ENCODE peak calls at places on chromosomes 7 and 10, in four cellular contexts. One of them, this sample, is unnamed.

GRCh38 chr7:112272921-112273561 is 66.5 kb downstream of the ZNF277 start:
- ATAC-seq in heart right ventricle: no peak
- ATAC-seq in T-cell: no peak
- ATAC-seq in left lung: peak
- ATAC-seq in this sample: no peak

GRCh38 chr7:39700932-39701331 is 77.6 kb downstream of the RALA start:
- ATAC-seq in heart right ventricle: no peak
- ATAC-seq in T-cell: no peak
- ATAC-seq in left lung: peak
- ATAC-seq in this sample: no peak

GRCh38 chr7:76280408-76280807 is 22.1 kb upstream of the HSPB1 start:
- ATAC-seq in heart right ventricle: no peak
- ATAC-seq in T-cell: no peak
- ATAC-seq in left lung: peak
- ATAC-seq in this sample: no peak

GRCh38 chr7:90594791-90595317 is 1.3 kb upstream of the CDK14 start:
- ATAC-seq in heart right ventricle: peak
- ATAC-seq in T-cell: no peak
- ATAC-seq in left lung: peak
- ATAC-seq in this sample: peak

GRCh38 chr7:147423875-147424274 is 1166.7 kb upstream of the C7orf33 start:
- ATAC-seq in heart right ventricle: no peak
- ATAC-seq in T-cell: no peak
- ATAC-seq in left lung: no peak
- ATAC-seq in this sample: no peak

GRCh38 chr10:103703941-103704919 is 151.1 kb downstream of the SH3PXD2A start:
- ATAC-seq in heart right ventricle: no peak
- ATAC-seq in T-cell: no peak
- ATAC-seq in left lung: no peak
- ATAC-seq in this sample: no peak

GRCh38 chr10:13820591-13821377 is 234.0 kb downstream of the PRPF18 start:
- ATAC-seq in heart right ventricle: peak
- ATAC-seq in T-cell: peak
- ATAC-seq in left lung: no peak
- ATAC-seq in this sample: no peak

GRCh38 chr10:62681211-62681940 is 123.1 kb upstream of the ADO start:
- ATAC-seq in heart right ventricle: no peak
- ATAC-seq in T-cell: peak
- ATAC-seq in left lung: peak
- ATAC-seq in this sample: peak

GRCh38 chr7:80334185-80334584 is 177.7 kb downstream of the GNAT3 start:
- ATAC-seq in heart right ventricle: no peak
- ATAC-seq in T-cell: no peak
- ATAC-seq in left lung: no peak
- ATAC-seq in this sample: no peak

GRCh38 chr7:55266243-55266642 is 98.9 kb upstream of the LANCL2 start:
- ATAC-seq in heart right ventricle: no peak
- ATAC-seq in T-cell: no peak
- ATAC-seq in left lung: no peak
- ATAC-seq in this sample: no peak

GRCh38 chr7:93011351-93012294 is 106.2 kb downstream of the SAMD9 start:
- ATAC-seq in heart right ventricle: no peak
- ATAC-seq in T-cell: no peak
- ATAC-seq in left lung: peak
- ATAC-seq in this sample: peak

GRCh38 chr7:94338921-94339371 is 55.7 kb upstream of the COL1A2 start:
- ATAC-seq in heart right ventricle: no peak
- ATAC-seq in T-cell: no peak
- ATAC-seq in left lung: no peak
- ATAC-seq in this sample: no peak

This sample was measured in esophagus mucosa.